ENCODE peak calls at places on chromosomes 13 and 19, in seven cellular contexts. O is activated gamma-delta T cell treated with anti-CD3 and anti-CD28 coated beads, Interleukin-2, amount 50 U/mL, for 16 hours; U is glutamatergic neuron; V is T-helper 17 cell; T is A172; I is CD4-positive, alpha-beta T cell; M is Peyer's patch. X is an unnamed sample.

GRCh38 chr13:110546933-110547332 is 14.6 kb downstream of the RAB20 start:
- DNase-seq in O (no peak), I (no peak), U (no peak), T (peak), M (peak), V (no peak), X (no peak)

GRCh38 chr13:99471231-99472202 is 29.8 kb upstream of the TM9SF2 start:
- DNase-seq in U (no peak), T (no peak), V (no peak), O (no peak), I (no peak), M (no peak), X (no peak)

GRCh38 chr19:10736916-10737551 is 19.2 kb downstream of the DNM2 start:
- DNase-seq in V (no peak), T (no peak), O (no peak), M (no peak), I (no peak), U (no peak), X (no peak)

GRCh38 chr13:99417821-99418662 is 83.2 kb upstream of the TM9SF2 start:
- DNase-seq in M (peak), U (no peak), T (no peak), I (no peak), V (no peak), O (no peak), X (no peak)

GRCh38 chr13:31115616-31116015 is 46.1 kb downstream of the HSPH1 start:
- DNase-seq in O (no peak), V (no peak), T (no peak), I (no peak), M (no peak), U (no peak), X (no peak)

GRCh38 chr13:36680918-36681317 is 7.1 kb downstream of the SERTM1 start:
- DNase-seq in U (no peak), I (no peak), T (no peak), O (no peak), M (no peak), V (no peak), X (no peak)

GRCh38 chr19:48624791-48625723 is 5.8 kb downstream of the SPHK2 start:
- DNase-seq in T (no peak), I (no peak), M (peak), O (no peak), U (peak), V (no peak), X (no peak)

GRCh38 chr13:101529419-101529818 is 76.9 kb downstream of the ITGBL1 start:
- DNase-seq in V (no peak), T (peak), U (no peak), O (no peak), I (no peak), M (no peak), X (no peak)

GRCh38 chr19:29547361-29547960 is 21.7 kb downstream of the VSTM2B start:
- DNase-seq in M (peak), O (no peak), U (no peak), V (no peak), I (no peak), T (no peak), X (no peak)

GRCh38 chr19:21109116-21109515 is 27.1 kb downstream of the ZNF714 start:
- DNase-seq in I (no peak), V (no peak), O (no peak), M (no peak), U (no peak), T (peak), X (no peak)

GRCh38 chr19:3725640-3726310 is 17.6 kb downstream of the TJP3 start:
- DNase-seq in T (peak), V (no peak), M (peak), U (no peak), I (no peak), O (no peak), X (no peak)

GRCh38 chr19:42467437-42467760 is 24.7 kb upstream of the CXCL17 start:
- DNase-seq in T (peak), V (no peak), I (no peak), O (no peak), U (no peak), M (no peak), X (no peak)

GRCh38 chr19:44280916-44281315 is 21.2 kb downstream of the ZNF233 start:
- DNase-seq in I (no peak), T (no peak), V (no peak), O (no peak), U (no peak), M (no peak), X (no peak)

GRCh38 chr13:20053016-20053415 is 94.5 kb downstream of the ZMYM2 start:
- DNase-seq in M (no peak), U (no peak), I (no peak), O (no peak), V (no peak), T (no peak), X (no peak)

GRCh38 chr19:53432088-53432661 is 391 bp downstream of the ZNF761 start:
- DNase-seq in M (no peak), I (no peak), U (peak), V (no peak), O (no peak), T (peak), X (peak)

GRCh38 chr13:49253310-49253709 is 5.6 kb downstream of the CDADC1 start:
- DNase-seq in I (no peak), V (no peak), O (no peak), M (no peak), T (no peak), U (no peak), X (no peak)

GRCh38 chr13:80840313-80840976 is 499.5 kb upstream of the SPRY2 start:
- DNase-seq in O (no peak), T (peak), U (no peak), I (no peak), M (no peak), V (no peak), X (peak)

GRCh38 chr19:43913383-43913782 is 21.7 kb downstream of the ZNF45 start:
- DNase-seq in I (no peak), M (no peak), U (no peak), O (no peak), T (no peak), V (no peak), X (no peak)

GRCh38 chr13:39776439-39776838 is 121.0 kb downstream of the COG6 start:
- DNase-seq in O (no peak), U (no peak), V (no peak), M (no peak), I (no peak), T (peak), X (no peak)

GRCh38 chr19:58037927-58038687 is 4.3 kb downstream of the ZSCAN1 start:
- DNase-seq in V (no peak), O (no peak), U (no peak), I (no peak), M (no peak), T (no peak), X (no peak)

GRCh38 chr19:39951686-39952085 is 17.3 kb upstream of the FCGBP start:
- DNase-seq in M (no peak), T (no peak), O (no peak), V (no peak), I (no peak), U (no peak), X (no peak)

X was measured in neuronal stem cell.